ENCODE peak calls at places on chromosomes 16 and 17, in six cellular contexts. L, W, V, T, O and Q are unnamed samples.

GRCh38 chr17:5055543-5055942 is 20.3 kb upstream of the SLC52A1 start:
- DNase-seq in L (no peak), W (no peak), V (no peak), T (no peak), O (no peak), Q (peak; percentile 65)

GRCh38 chr17:43562679-43563146 is 16.6 kb upstream of the ETV4 start:
- DNase-seq in L (no peak), W (peak; percentile 78), V (no peak), T (no peak), O (no peak), Q (peak; percentile 93)

GRCh38 chr16:49456763-49457162 is 83.2 kb downstream of the C16orf78 start:
- DNase-seq in L (no peak), W (no peak), V (no peak), T (no peak), O (no peak), Q (no peak)

GRCh38 chr17:72416054-72416691 is 295.4 kb downstream of the SOX9 start:
- DNase-seq in L (no peak), W (peak; percentile 41), V (no peak), T (no peak), O (no peak), Q (no peak)

GRCh38 chr17:17446666-17447155 is 30.1 kb upstream of the MED9 start:
- DNase-seq in L (no peak), W (no peak), V (no peak), T (no peak), O (no peak), Q (no peak)

GRCh38 chr16:66070140-66070887 is 296.2 kb upstream of the CDH5 start:
- DNase-seq in L (peak; percentile 32), W (no peak), V (no peak), T (peak; percentile 41), O (peak; percentile 55), Q (peak; percentile 38)

GRCh38 chr16:1100084-1100800 is 4.2 kb upstream of the C1QTNF8 start:
- DNase-seq in L (no peak), W (no peak), V (no peak), T (no peak), O (no peak), Q (no peak)

GRCh38 chr16:89363621-89364393 is 126.6 kb downstream of the ANKRD11 start:
- DNase-seq in L (no peak), W (peak; percentile 48), V (peak; percentile 88), T (no peak), O (no peak), Q (no peak)

GRCh38 chr17:50640701-50641338 is 6.1 kb downstream of the ABCC3 start:
- DNase-seq in L (no peak), W (no peak), V (no peak), T (peak; percentile 54), O (no peak), Q (peak; percentile 62)

GRCh38 chr17:42527932-42528331 is 8.1 kb upstream of the NAGLU start:
- DNase-seq in L (no peak), W (no peak), V (no peak), T (no peak), O (no peak), Q (no peak)

GRCh38 chr17:72119280-72119962 is 1.4 kb upstream of the SOX9 start:
- DNase-seq in L (no peak), W (no peak), V (no peak), T (no peak), O (no peak), Q (no peak)